ENCODE peak calls at places on chromosome 15, in seven cellular contexts. M is fibroblast of lung; D is tibial nerve; F is H9; E is CD4-positive, alpha-beta T cell; Q is esophagus squamous epithelium; R is mesendoderm. P is an unnamed sample.

GRCh38 chr15:29095746-29096145 is 173.9 kb downstream of the NSMCE3 start:
- DNase-seq in M (no peak), D (no peak), F (no peak), E (no peak), Q (no peak), R (no peak), P (no peak)

GRCh38 chr15:66101715-66102395 is 151.7 kb downstream of the MEGF11 start:
- DNase-seq in M (no peak), D (no peak), F (no peak), E (no peak), Q (no peak), R (peak; percentile 67), P (no peak)

GRCh38 chr15:55774113-55774970 is 31.4 kb upstream of the PRTG start:
- DNase-seq in M (no peak), D (peak; percentile 48), F (peak; percentile 79), E (peak; percentile 8), Q (no peak), R (peak; percentile 82), P (no peak)

GRCh38 chr15:97235285-97235985 is 725.1 kb upstream of the ARRDC4 start:
- DNase-seq in M (peak; percentile 30), D (peak; percentile 77), F (peak; percentile 52), E (peak; percentile 6), Q (no peak), R (peak; percentile 63), P (no peak)

GRCh38 chr15:96333194-96334016 is 2.9 kb downstream of the NR2F2 start:
- DNase-seq in M (peak; percentile 48), D (peak; percentile 26), F (peak; percentile 68), E (no peak), Q (no peak), R (peak; percentile 82), P (no peak)

GRCh38 chr15:57403946-57404345 is 27.6 kb downstream of the CGNL1 start:
- DNase-seq in M (no peak), D (no peak), F (no peak), E (no peak), Q (no peak), R (no peak), P (no peak)

GRCh38 chr15:73328149-73328820 is 40.5 kb downstream of the HCN4 start:
- DNase-seq in M (no peak), D (no peak), F (no peak), E (no peak), Q (no peak), R (no peak), P (no peak)

GRCh38 chr15:76140069-76140454 is 80.3 kb downstream of the TMEM266 start:
- DNase-seq in M (no peak), D (no peak), F (peak; percentile 67), E (no peak), Q (no peak), R (peak; percentile 41), P (no peak)

GRCh38 chr15:28955686-28956421 is 70.1 kb downstream of the APBA2 start:
- DNase-seq in M (peak; percentile 94), D (no peak), F (no peak), E (no peak), Q (no peak), R (no peak), P (no peak)

GRCh38 chr15:67900621-67901147 is 60.8 kb upstream of the RNU6-1 start:
- DNase-seq in M (no peak), D (no peak), F (no peak), E (no peak), Q (no peak), R (no peak), P (no peak)

GRCh38 chr15:74291101-74292071 is 55.3 kb downstream of the CCDC33 start:
- DNase-seq in M (peak; percentile 85), D (peak; percentile 73), F (peak; percentile 97), E (peak; percentile 53), Q (no peak), R (peak; percentile 96), P (peak; percentile 21)

GRCh38 chr15:60854858-60855568 is 374.1 kb downstream of the RORA start:
- DNase-seq in M (peak; percentile 19), D (no peak), F (no peak), E (no peak), Q (no peak), R (no peak), P (no peak)

GRCh38 chr15:89806217-89806564 is 8.5 kb downstream of the ANPEP start:
- DNase-seq in M (no peak), D (no peak), F (no peak), E (no peak), Q (no peak), R (no peak), P (no peak)

GRCh38 chr15:83106994-83107840 is at the start of gene TM6SF1:
- DNase-seq in M (no peak), D (no peak), F (peak; percentile 39), E (no peak), Q (no peak), R (peak; percentile 48), P (no peak)

GRCh38 chr15:46442901-46443590 is 808.2 kb downstream of the SQOR start:
- DNase-seq in M (peak; percentile 32), D (no peak), F (no peak), E (no peak), Q (no peak), R (no peak), P (no peak)

GRCh38 chr15:70093070-70093469 is 4.6 kb downstream of the TLE3 start:
- DNase-seq in M (no peak), D (no peak), F (no peak), E (no peak), Q (no peak), R (peak; percentile 60), P (no peak)

GRCh38 chr15:70093481-70094309 is 4.0 kb downstream of the TLE3 start:
- DNase-seq in M (peak; percentile 44), D (no peak), F (peak; percentile 65), E (no peak), Q (no peak), R (peak; percentile 92), P (no peak)

GRCh38 chr15:70090436-70091291 is 7.1 kb downstream of the TLE3 start:
- DNase-seq in M (no peak), D (no peak), F (no peak), E (no peak), Q (no peak), R (peak; percentile 42), P (no peak)

GRCh38 chr15:70091649-70092461 is 5.9 kb downstream of the TLE3 start:
- DNase-seq in M (peak; percentile 73), D (no peak), F (no peak), E (no peak), Q (no peak), R (peak; percentile 87), P (no peak)

GRCh38 chr15:70092462-70092850 is 5.3 kb downstream of the TLE3 start:
- DNase-seq in M (peak; percentile 32), D (no peak), F (no peak), E (no peak), Q (no peak), R (no peak), P (peak; percentile 69)
- H3K27ac ChIP-seq in M (no peak overlapping the region), D (no peak overlapping the region), F (no peak overlapping the region), E (no peak overlapping the region), Q (no peak overlapping the region), R (peak overlapping the region; percentile 5), P (peak overlapping the region; percentile 61)

GRCh38 chr15:70852501-70853269 is 1.3 kb downstream of the LARP6 start:
- DNase-seq in M (peak; percentile 61), D (no peak), F (no peak), E (no peak), Q (no peak), R (no peak), P (no peak)

GRCh38 chr15:70851889-70852288 is 2.1 kb downstream of the LARP6 start:
- DNase-seq in M (no peak), D (no peak), F (no peak), E (no peak), Q (no peak), R (no peak), P (no peak)

GRCh38 chr15:70853855-70854668 is at the start of gene LARP6:
- DNase-seq in M (peak; percentile 49), D (peak; percentile 21), F (peak; percentile 72), E (no peak), Q (no peak), R (peak; percentile 73), P (no peak)

GRCh38 chr15:70854669-70854976 is 666 bp upstream of the LARP6 start:
- DNase-seq in M (peak; percentile 61), D (peak; percentile 40), F (no peak), E (no peak), Q (no peak), R (peak; percentile 63), P (no peak)

GRCh38 chr15:70853270-70853854 is 595 bp downstream of the LARP6 start:
- DNase-seq in M (peak; percentile 64), D (peak; percentile 29), F (peak; percentile 79), E (no peak), Q (no peak), R (peak; percentile 83), P (no peak)
- H3K27ac ChIP-seq in M (peak overlapping the region; percentile 90), D (peak overlapping the region; percentile 93), F (no peak overlapping the region), E (no peak overlapping the region), Q (peak overlapping the region; percentile 94), R (peak overlapping the region; percentile 86), P (peak overlapping the region; percentile 94)

DNA sequence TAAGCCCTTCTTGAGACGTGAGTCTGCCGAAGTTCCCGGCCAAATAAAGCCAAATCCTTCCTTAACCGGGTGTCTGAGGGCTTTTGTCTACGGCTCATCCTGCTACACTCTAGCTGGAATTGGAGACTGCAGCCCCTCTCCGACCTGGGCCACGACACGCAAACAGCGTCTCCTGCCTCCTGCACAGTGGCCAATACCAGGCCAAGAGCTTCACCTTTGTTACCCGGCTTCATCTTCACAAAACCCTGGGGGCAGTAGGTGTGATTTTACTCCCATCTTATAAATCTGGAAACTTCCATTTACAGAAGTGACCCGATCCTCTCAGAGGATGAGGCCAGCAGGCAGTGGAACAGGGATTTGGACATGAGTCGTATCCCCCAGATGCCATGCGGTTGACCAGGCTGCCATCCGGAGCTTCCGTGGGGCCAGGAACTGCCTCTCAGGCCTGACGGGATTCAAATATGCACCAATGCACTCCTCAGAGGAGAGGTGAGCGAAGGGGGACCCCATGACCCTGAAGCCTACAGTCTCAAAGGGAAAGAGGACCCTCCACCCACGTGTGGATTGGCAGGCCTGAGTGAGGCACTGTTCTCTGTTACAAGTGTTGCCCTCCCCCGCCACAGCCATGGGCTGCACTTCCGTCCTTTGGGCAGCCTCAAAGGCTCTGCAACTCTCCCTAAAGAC is 53.2 kb upstream of the KLF13 start:
- DNase-seq in M (no peak), D (no peak), F (peak; percentile 23), E (no peak), Q (no peak), R (no peak), P (no peak)
- H3K27ac ChIP-seq in M (no peak overlapping the region), D (no peak overlapping the region), F (no peak overlapping the region), E (no peak overlapping the region), Q (peak overlapping the region; percentile 57), R (no peak overlapping the region), P (no peak overlapping the region)

GRCh38 chr15:64854041-64854440 is 12.3 kb downstream of the PLEKHO2 start:
- DNase-seq in M (peak; percentile 53), D (no peak), F (peak; percentile 21), E (no peak), Q (no peak), R (no peak), P (no peak)

GRCh38 chr15:64847876-64848716 is 6.4 kb downstream of the PLEKHO2 start:
- DNase-seq in M (no peak), D (no peak), F (no peak), E (no peak), Q (no peak), R (no peak), P (no peak)

GRCh38 chr15:64854526-64854925 is 12.8 kb downstream of the PLEKHO2 start:
- DNase-seq in M (no peak), D (no peak), F (peak; percentile 16), E (no peak), Q (no peak), R (no peak), P (no peak)

GRCh38 chr15:64850778-64851502 is 9.2 kb downstream of the PLEKHO2 start:
- DNase-seq in M (no peak), D (no peak), F (peak; percentile 26), E (no peak), Q (no peak), R (peak; percentile 44), P (no peak)

GRCh38 chr15:64851503-64851840 is 9.8 kb downstream of the PLEKHO2 start:
- DNase-seq in M (peak; percentile 93), D (peak; percentile 49), F (peak; percentile 43), E (no peak), Q (no peak), R (peak; percentile 93), P (peak; percentile 84)
- H3K27ac ChIP-seq in M (peak overlapping the region; percentile 84), D (no peak overlapping the region), F (no peak overlapping the region), E (no peak overlapping the region), Q (peak overlapping the region; percentile 90), R (peak overlapping the region; percentile 66), P (peak overlapping the region; percentile 91)